ENCODE peak calls at places on chromosomes 1 and 21, in seven cellular contexts. P, D, U, V, K, N and Y are unnamed samples.

GRCh38 chr1:115654663-115655306 is 13.0 kb downstream of the VANGL1 start:
- DNase-seq in V (no peak), U (no peak), N (peak), D (peak), P (no peak), K (peak), Y (no peak)

GRCh38 chr1:150152182-150152536 is 2.4 kb downstream of the PLEKHO1 start:
- DNase-seq in P (no peak), V (no peak), U (no peak), D (no peak), N (no peak), K (no peak), Y (no peak)

GRCh38 chr1:206863266-206863665 is 2.2 kb upstream of the IL20 start:
- DNase-seq in N (no peak), V (no peak), P (no peak), D (no peak), K (no peak), U (no peak), Y (no peak)

GRCh38 chr1:173570370-173571030 is 32.4 kb downstream of the SLC9C2 start:
- DNase-seq in D (no peak), P (no peak), V (no peak), K (no peak), U (no peak), N (no peak), Y (no peak)

GRCh38 chr1:119463569-119463968 is 43.4 kb upstream of the HSD3B1 start:
- DNase-seq in N (no peak), U (no peak), K (no peak), V (no peak), P (no peak), D (no peak), Y (no peak)

GRCh38 chr1:117077267-117077666 is 17.1 kb downstream of the TTF2 start:
- DNase-seq in V (no peak), D (no peak), N (peak), U (no peak), P (peak), K (no peak), Y (peak)

GRCh38 chr21:35113064-35113463 is 64.0 kb upstream of the RUNX1 start:
- DNase-seq in V (no peak), P (peak), N (no peak), U (no peak), D (peak), K (no peak), Y (no peak)

GRCh38 chr1:50126962-50127715 is 18.4 kb downstream of the ELAVL4 start:
- DNase-seq in V (no peak), K (no peak), N (no peak), D (no peak), P (no peak), U (no peak), Y (no peak)

GRCh38 chr1:84598846-84599741 is 24.9 kb upstream of the CTBS start:
- DNase-seq in V (no peak), U (no peak), K (no peak), N (peak), P (peak), D (no peak), Y (no peak)

GRCh38 chr1:30852026-30852425 is 56.5 kb downstream of the SDC3 start:
- DNase-seq in P (no peak), U (peak), V (peak), K (peak), N (peak), D (no peak), Y (no peak)

GRCh38 chr1:11204396-11205190 is 15.4 kb downstream of the ANGPTL7 start:
- DNase-seq in D (no peak), P (no peak), U (no peak), V (no peak), K (no peak), N (no peak), Y (no peak)

GRCh38 chr1:114352797-114353196 is 158.2 kb downstream of the TRIM33 start:
- DNase-seq in N (peak), D (no peak), U (no peak), P (no peak), V (peak), K (no peak), Y (no peak)

GRCh38 chr1:39047374-39048229 is 21.5 kb downstream of the NDUFS5 start:
- DNase-seq in D (peak), P (peak), K (no peak), U (no peak), N (peak), V (peak), Y (peak)

GRCh38 chr1:56157477-56157876 is 421.9 kb downstream of the PLPP3 start:
- DNase-seq in D (no peak), U (no peak), N (no peak), K (no peak), V (no peak), P (no peak), Y (no peak)

GRCh38 chr1:44894591-44894990 is 51.5 kb upstream of the PTCH2 start:
- DNase-seq in N (peak), D (no peak), V (no peak), U (no peak), P (peak), K (no peak), Y (peak)

GRCh38 chr21:45365608-45366241 is 39.2 kb upstream of the COL18A1 start:
- DNase-seq in V (no peak), N (peak), P (peak), D (no peak), U (no peak), K (no peak), Y (peak)

GRCh38 chr1:32257227-32257508 is 6.1 kb downstream of the LCK start:
- DNase-seq in P (no peak), N (no peak), K (no peak), U (no peak), V (no peak), D (no peak), Y (no peak)

GRCh38 chr1:31734582-31735107 is 29.5 kb downstream of the ADGRB2 start:
- DNase-seq in D (no peak), N (no peak), P (no peak), U (no peak), K (no peak), V (no peak), Y (no peak)

GRCh38 chr1:238608139-238608538 is 717.4 kb upstream of the ZP4 start:
- DNase-seq in U (no peak), V (no peak), K (no peak), N (no peak), P (no peak), D (no peak), Y (no peak)

GRCh38 chr1:11977625-11978024 is 2.6 kb upstream of the MFN2 start:
- DNase-seq in P (no peak), N (no peak), K (no peak), V (no peak), U (no peak), D (no peak), Y (peak)

GRCh38 chr1:10456079-10456478 is 6.2 kb downstream of the CORT start:
- DNase-seq in D (no peak), N (no peak), V (no peak), P (no peak), K (no peak), U (no peak), Y (no peak)

GRCh38 chr1:193656841-193657240 is 470.4 kb upstream of the B3GALT2 start:
- DNase-seq in K (no peak), U (no peak), D (no peak), P (no peak), V (no peak), N (no peak), Y (no peak)

GRCh38 chr21:32163386-32163785 is 115.5 kb downstream of the MIS18A start:
- DNase-seq in V (no peak), K (no peak), D (no peak), P (no peak), N (no peak), U (no peak), Y (no peak)

GRCh38 chr1:234065794-234066447 is 161.4 kb downstream of the SLC35F3 start:
- DNase-seq in N (peak), K (peak), U (peak), P (peak), V (peak), D (peak), Y (no peak)

GRCh38 chr1:30700528-30701265 is 22.7 kb downstream of the MATN1 start:
- DNase-seq in D (peak), K (no peak), N (peak), P (peak), U (peak), V (peak), Y (no peak)

GRCh38 chr1:176560681-176561080 is 97.7 kb downstream of the PAPPA2 start:
- DNase-seq in U (no peak), D (no peak), P (no peak), N (no peak), V (no peak), K (no peak), Y (no peak)

GRCh38 chr1:66575739-66576138 is 41.8 kb downstream of the SGIP1 start:
- DNase-seq in N (peak), V (no peak), P (no peak), K (peak), D (peak), U (no peak), Y (peak)

GRCh38 chr1:47936916-47937551 is 60.2 kb downstream of the TRABD2B start:
- DNase-seq in N (no peak), U (no peak), V (no peak), D (no peak), K (no peak), P (no peak), Y (no peak)

GRCh38 chr1:12386130-12386529 is 156.3 kb downstream of the VPS13D start:
- DNase-seq in P (peak), U (no peak), V (no peak), D (no peak), K (no peak), N (no peak), Y (no peak)

GRCh38 chr1:220685879-220686278 is 4.3 kb upstream of the C1orf115 start:
- DNase-seq in U (no peak), N (no peak), V (no peak), K (no peak), P (peak), D (no peak), Y (no peak)
- TF ChIP-seq CTCF in U (no peak), N (no peak), V (no peak), K (no peak), P (no peak), D (peak), Y (no peak)

DNA sequence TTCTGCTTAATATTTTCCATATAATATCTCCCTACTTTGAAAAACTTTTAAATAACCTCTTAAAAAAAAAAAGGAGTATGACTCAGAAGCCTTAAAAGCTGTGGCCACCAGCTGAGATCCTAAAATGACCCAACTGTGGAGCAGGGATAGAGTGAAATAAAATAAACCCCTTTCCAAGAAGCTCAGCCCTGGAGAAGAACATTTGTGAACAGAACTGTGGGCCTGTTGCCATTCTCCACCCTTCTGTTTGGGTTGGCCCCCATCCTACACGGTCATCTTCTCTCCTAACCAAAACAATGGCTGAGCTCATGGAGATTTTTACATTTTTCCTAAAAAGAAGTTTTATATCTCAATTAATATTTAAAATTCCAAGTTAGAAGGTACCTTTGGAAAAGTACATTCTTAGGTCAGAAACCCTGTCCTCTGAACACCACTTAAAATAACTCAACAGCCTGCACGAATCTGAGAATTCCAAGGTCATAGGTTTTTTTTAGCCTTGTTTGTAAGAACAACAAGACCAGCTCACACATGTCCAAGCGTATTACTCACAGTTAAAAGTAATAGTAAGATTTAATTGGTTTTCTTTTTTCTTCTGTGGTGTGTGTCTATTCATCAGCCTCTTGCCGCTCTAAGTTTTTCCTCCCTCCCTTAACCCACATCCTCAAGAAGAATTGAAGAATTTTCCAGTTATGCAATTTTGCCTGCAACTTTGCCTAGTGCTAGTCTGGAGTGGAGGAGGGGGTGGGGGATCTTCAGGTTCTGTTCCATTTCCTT is 107.7 kb upstream of the ERRFI1 start:
- DNase-seq in U (peak), P (peak), N (peak), D (no peak), K (peak), V (peak), Y (peak)
- H3K4me3 ChIP-seq in U (no peak), P (no peak), N (peak), D (no peak), K (no peak), V (no peak), Y (no peak)

DNA sequence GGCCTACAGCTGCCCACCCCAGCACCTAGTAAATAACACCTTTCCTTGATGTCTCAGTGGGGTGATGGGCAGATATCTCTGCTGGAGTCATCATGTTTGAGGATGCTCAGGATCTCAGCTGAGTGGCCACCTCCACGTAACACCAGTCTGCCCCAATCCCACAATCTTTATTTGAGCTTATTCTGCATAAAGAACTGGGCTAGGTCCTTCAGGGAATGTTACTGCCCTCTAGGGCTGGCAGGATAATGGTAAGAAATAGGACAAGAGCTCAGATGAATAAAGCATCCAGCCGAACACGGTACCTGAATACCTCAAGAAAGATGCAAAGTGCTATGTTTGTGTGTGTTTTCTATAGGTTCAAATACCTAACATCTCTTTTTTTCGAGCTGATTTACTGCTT is 33.7 kb downstream of the XCL1 start:
- DNase-seq in U (no peak), P (no peak), V (no peak), N (no peak), D (no peak), K (no peak), Y (no peak)
- TF ChIP-seq CTCF in U (no peak), P (peak), V (no peak), N (no peak), D (no peak), K (no peak), Y (no peak)

GRCh38 chr1:235236128-235236527 is 75.1 kb upstream of the RBM34 start:
- DNase-seq in P (no peak), V (no peak), N (no peak), U (no peak), K (no peak), D (no peak), Y (no peak)
- H3K4me3 ChIP-seq in P (no peak), V (no peak), N (no peak), U (no peak), K (no peak), D (no peak), Y (no peak)

DNA sequence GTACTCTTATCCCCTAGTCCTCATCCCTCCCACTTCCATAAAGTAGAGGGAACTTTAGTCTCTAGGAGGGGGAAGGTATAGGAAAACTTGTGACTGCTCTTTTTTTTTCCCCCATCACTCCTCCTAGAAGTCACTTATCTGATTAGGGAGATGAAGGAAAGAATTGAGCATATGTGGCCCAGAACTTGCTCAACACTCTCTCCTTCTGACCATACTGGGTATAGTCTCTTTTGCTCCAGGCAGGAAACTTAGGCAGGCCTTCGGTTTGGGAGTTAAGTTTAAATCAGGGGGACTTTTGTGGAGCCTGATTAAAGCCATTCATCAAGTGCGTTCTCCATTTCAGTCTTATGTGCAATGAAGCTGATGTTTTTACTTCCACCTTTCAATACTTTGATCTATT is 5.8 kb downstream of the UBE2U start:
- DNase-seq in U (no peak), D (no peak), V (no peak), P (no peak), K (no peak), N (peak), Y (no peak)
- TF ChIP-seq CTCF in U (no peak), D (no peak), V (no peak), P (no peak), K (no peak), N (no peak), Y (no peak)